ENCODE peak calls at places on chromosomes 1 and 21, in five cellular contexts. Z is body of pancreas, M is AG04449, R is cardiac fibroblast, S is DND-41. T is an unnamed sample.

GRCh38 chr1:241715956-241716355 is 63.9 kb downstream of the WDR64 start:
- DNase-seq in Z (no peak), M (no peak), R (peak; percentile 2), S (no peak), T (no peak)

GRCh38 chr1:147264158-147264768 is 21.8 kb downstream of the CHD1L start:
- DNase-seq in Z (no peak), M (no peak), R (peak; percentile 70), S (no peak), T (no peak)

GRCh38 chr21:45325206-45326168 is 37.8 kb upstream of the POFUT2 start:
- DNase-seq in Z (no peak), M (no peak), R (no peak), S (no peak), T (no peak)

GRCh38 chr1:221783936-221784335 is 42.0 kb upstream of the DUSP10 start:
- DNase-seq in Z (no peak), M (no peak), R (no peak), S (peak; percentile 76), T (no peak)

GRCh38 chr1:219413523-219413922 is 199.4 kb downstream of the ZC3H11B start:
- DNase-seq in Z (no peak), M (no peak), R (no peak), S (no peak), T (no peak)

GRCh38 chr1:39160703-39161102 is 43.8 kb upstream of the MACF1 start:
- DNase-seq in Z (no peak), M (no peak), R (peak; percentile 49), S (no peak), T (no peak)

GRCh38 chr1:229263254-229263653 is 7.7 kb upstream of the RAB4A start:
- DNase-seq in Z (no peak), M (no peak), R (no peak), S (no peak), T (no peak)

GRCh38 chr1:209697082-209697481 is 7.6 kb upstream of the HSD11B1 start:
- DNase-seq in Z (no peak), M (no peak), R (peak; percentile 87), S (no peak), T (no peak)

GRCh38 chr1:182394055-182394775 is 2.6 kb upstream of the GLUL start:
- DNase-seq in Z (no peak), M (no peak), R (peak; percentile 34), S (no peak), T (no peak)

GRCh38 chr1:24996983-24997893 is 67.2 kb upstream of the RUNX3 start:
- DNase-seq in Z (no peak), M (no peak), R (no peak), S (peak; percentile 96), T (no peak)

GRCh38 chr21:17572431-17572830 is 40.3 kb downstream of the BTG3 start:
- DNase-seq in Z (no peak), M (no peak), R (no peak), S (no peak), T (no peak)

GRCh38 chr21:32578107-32578691 is 7.1 kb downstream of the TCP10L start:
- DNase-seq in Z (no peak), M (no peak), R (peak; percentile 17), S (peak; percentile 48), T (no peak)

GRCh38 chr1:210377934-210378333 is 49.2 kb downstream of the HHAT start:
- DNase-seq in Z (no peak), M (peak; percentile 24), R (no peak), S (no peak), T (no peak)

GRCh38 chr1:23651069-23651808 is 40.4 kb upstream of the RPL11 start:
- DNase-seq in Z (peak; percentile 53), M (no peak), R (peak; percentile 64), S (no peak), T (no peak)

GRCh38 chr1:5847013-5847654 is 145.1 kb downstream of the NPHP4 start:
- DNase-seq in Z (no peak), M (no peak), R (peak; percentile 37), S (peak; percentile 34), T (peak; percentile 10)

GRCh38 chr1:24720152-24720551 is 25.1 kb upstream of the CLIC4 start:
- DNase-seq in Z (peak; percentile 40), M (no peak), R (peak; percentile 98), S (no peak), T (no peak)

GRCh38 chr1:29121951-29122661 is 1.6 kb downstream of the TMEM200B start:
- DNase-seq in Z (no peak), M (no peak), R (peak; percentile 42), S (no peak), T (no peak)

GRCh38 chr1:29120367-29120766 is 3.3 kb downstream of the TMEM200B start:
- DNase-seq in Z (no peak), M (no peak), R (no peak), S (no peak), T (no peak)

GRCh38 chr1:29121516-29121937 is 2.2 kb downstream of the TMEM200B start:
- DNase-seq in Z (no peak), M (no peak), R (no peak), S (no peak), T (no peak)

GRCh38 chr1:29119365-29119929 is 4.3 kb downstream of the TMEM200B start:
- DNase-seq in Z (no peak), M (no peak), R (no peak), S (no peak), T (no peak)

GRCh38 chr1:29120955-29121485 is 2.7 kb downstream of the TMEM200B start:
- DNase-seq in Z (no peak), M (no peak), R (peak; percentile 49), S (no peak), T (peak; percentile 70)
- TF ChIP-seq CTCF in Z (peak; percentile 59), M (peak; percentile 78), R (peak; percentile 24), S (no peak), T (peak; percentile 74)

GRCh38 chr1:234497589-234497988 is 18.6 kb upstream of the TARBP1 start:
- DNase-seq in Z (no peak), M (no peak), R (no peak), S (no peak), T (no peak)

GRCh38 chr1:234498448-234499118 is 19.6 kb upstream of the TARBP1 start:
- DNase-seq in Z (no peak), M (no peak), R (no peak), S (no peak), T (no peak)

GRCh38 chr1:234500269-234500668 is 21.3 kb upstream of the TARBP1 start:
- DNase-seq in Z (no peak), M (no peak), R (peak; percentile 25), S (no peak), T (peak; percentile 61)

GRCh38 chr1:234502785-234503184 is 23.8 kb upstream of the TARBP1 start:
- DNase-seq in Z (no peak), M (no peak), R (no peak), S (no peak), T (no peak)

GRCh38 chr1:234499119-234500039 is 20.4 kb upstream of the TARBP1 start:
- DNase-seq in Z (peak; percentile 93), M (no peak), R (peak; percentile 96), S (peak; percentile 90), T (peak; percentile 87)
- H3K4me3 ChIP-seq in Z (no peak overlapping the region), M (peak overlapping the region; percentile 18), R (no peak overlapping the region), S (no peak overlapping the region), T (peak overlapping the region; percentile 38)

GRCh38 chr1:77415585-77415984 is 133.8 kb downstream of the AK5 start:
- DNase-seq in Z (no peak), M (no peak), R (no peak), S (no peak), T (no peak)

GRCh38 chr1:77412069-77412793 is 130.4 kb downstream of the AK5 start:
- DNase-seq in Z (no peak), M (no peak), R (peak; percentile 55), S (no peak), T (peak; percentile 11)

GRCh38 chr1:77413541-77414335 is 131.9 kb downstream of the AK5 start:
- DNase-seq in Z (no peak), M (no peak), R (no peak), S (no peak), T (peak; percentile 48)

GRCh38 chr1:77412794-77413530 is 131.1 kb downstream of the AK5 start:
- DNase-seq in Z (no peak), M (no peak), R (no peak), S (no peak), T (peak; percentile 27)

DNA sequence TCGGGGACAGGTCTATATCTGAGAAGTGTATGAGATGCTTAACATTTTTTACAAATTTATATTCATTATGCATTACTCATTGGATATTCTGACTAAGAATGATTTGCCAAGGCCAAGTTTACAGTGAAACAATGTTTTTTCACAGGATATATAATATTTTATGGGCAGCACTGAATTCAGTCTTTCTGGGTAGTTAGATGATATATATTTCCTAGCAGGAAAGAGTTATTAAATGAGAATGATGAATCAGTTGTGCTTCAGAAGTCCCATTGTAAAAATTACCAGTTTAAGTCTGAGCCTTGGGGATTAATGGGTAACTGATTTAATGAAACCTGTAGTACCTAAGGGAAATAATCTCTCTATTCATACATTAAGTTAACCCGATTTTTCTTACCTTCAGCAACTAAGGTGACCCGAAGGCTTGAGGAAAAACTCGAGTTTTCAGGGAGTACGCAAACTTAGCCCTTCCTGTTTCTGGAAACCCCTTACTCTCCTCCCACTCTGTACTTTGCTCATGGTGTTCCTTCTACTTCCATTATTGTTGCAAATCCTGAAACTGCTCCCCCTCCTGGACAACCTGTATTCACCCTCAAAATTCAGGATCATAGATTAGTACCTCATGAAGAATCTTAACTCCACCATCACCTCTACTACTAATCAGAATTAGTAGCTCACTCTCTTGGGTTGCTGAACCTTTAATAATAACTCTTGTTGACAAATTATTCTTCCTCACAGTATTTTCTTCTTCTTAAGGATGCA is 135.1 kb downstream of the AK5 start:
- DNase-seq in Z (no peak), M (no peak), R (no peak), S (no peak), T (no peak)
- TF ChIP-seq CTCF in Z (peak; percentile 37), M (peak; percentile 11), R (peak; percentile 53), S (peak; percentile 53), T (peak; percentile 27)

DNA sequence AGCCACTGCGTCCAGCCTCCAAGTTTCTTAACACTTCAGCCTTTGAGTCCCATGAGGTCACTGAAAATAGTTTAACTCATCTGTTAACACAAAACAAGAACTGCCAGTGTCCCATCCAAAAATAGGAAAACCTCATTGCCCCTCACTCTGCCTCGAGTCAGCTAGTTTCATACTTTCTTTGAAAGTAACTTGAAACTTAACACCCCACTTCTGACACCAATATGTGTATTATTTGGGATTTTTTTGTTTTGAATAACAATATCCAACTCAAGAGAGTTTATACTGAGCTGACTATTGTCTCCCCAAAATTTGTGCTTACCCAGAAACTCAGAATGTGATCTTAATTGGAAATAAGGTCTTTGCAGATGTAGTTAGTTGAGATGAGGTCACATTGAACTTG is 16.9 kb upstream of the PIK3CD start:
- DNase-seq in Z (no peak), M (no peak), R (no peak), S (no peak), T (no peak)
- H3K4me3 ChIP-seq in Z (no peak overlapping the region), M (no peak overlapping the region), R (no peak overlapping the region), S (no peak overlapping the region), T (no peak overlapping the region)

DNA sequence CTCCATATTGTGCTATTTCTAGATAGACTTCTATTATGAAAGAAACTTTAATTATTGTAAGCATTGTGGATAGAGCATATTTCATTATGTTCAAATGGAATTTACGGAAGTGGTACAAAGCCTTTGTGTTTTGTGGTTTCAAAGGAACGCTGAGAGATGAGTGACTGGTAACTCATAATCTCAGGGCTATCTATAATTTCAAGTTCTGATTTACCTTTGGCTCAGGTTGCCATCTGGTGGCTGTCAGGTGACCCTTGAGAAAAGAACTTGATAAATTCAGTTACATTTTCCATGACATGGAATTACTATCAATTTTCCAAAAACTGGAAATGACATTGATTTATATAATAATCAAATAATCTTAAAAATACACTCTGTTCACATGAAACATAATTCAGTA is 12.2 kb downstream of the NTNG1 start:
- DNase-seq in Z (no peak), M (no peak), R (no peak), S (no peak), T (peak; percentile 16)
- TF ChIP-seq CTCF in Z (no peak), M (no peak), R (no peak), S (no peak), T (no peak)

GRCh38 chr21:37414292-37415253 is 48.0 kb downstream of the DYRK1A start:
- DNase-seq in Z (no peak), M (no peak), R (no peak), S (no peak), T (peak; percentile 21)
- H3K4me3 ChIP-seq in Z (no peak overlapping the region), M (no peak overlapping the region), R (no peak overlapping the region), S (no peak overlapping the region), T (no peak overlapping the region)